ENCODE peak calls at places on chromosomes 16 and 17, in ten cellular contexts. P is CD8-positive, alpha-beta T cell; Y is A549; Z is bronchial epithelial cell; C is AG09309; N is HCT116; G is GM23338; W is breast epithelium; A is ovary; T is cardiac muscle cell. S is an unnamed sample.

GRCh38 chr16:51150159-51150893 is 744 bp downstream of the SALL1 start:
- DNase-seq in P (no peak), Y (no peak), Z (no peak), C (no peak), N (no peak), G (peak; percentile 57), W (no peak), A (no peak), T (peak; percentile 53), S (no peak)

GRCh38 chr16:86432691-86433090 is 77.6 kb upstream of the FOXF1 start:
- DNase-seq in P (no peak), Y (no peak), Z (no peak), C (no peak), N (no peak), G (no peak), W (no peak), A (no peak), T (no peak), S (no peak)

GRCh38 chr16:27703545-27703944 is 153.6 kb downstream of the KATNIP start:
- DNase-seq in P (no peak), Y (no peak), Z (peak; percentile 10), C (no peak), N (no peak), G (no peak), W (no peak), A (no peak), T (no peak), S (no peak)

GRCh38 chr16:86344586-86344871 is 165.8 kb upstream of the FOXF1 start:
- DNase-seq in P (no peak), Y (no peak), Z (no peak), C (no peak), N (no peak), G (no peak), W (no peak), A (no peak), T (no peak), S (no peak)

GRCh38 chr16:67718668-67719047 is 458 bp downstream of the GFOD2 start:
- DNase-seq in P (peak; percentile 10), Y (no peak), Z (no peak), C (no peak), N (no peak), G (peak; percentile 57), W (no peak), A (no peak), T (no peak), S (no peak)

GRCh38 chr17:9284884-9285283 is 263.6 kb downstream of the NTN1 start:
- DNase-seq in P (no peak), Y (no peak), Z (no peak), C (no peak), N (no peak), G (peak; percentile 31), W (no peak), A (no peak), T (no peak), S (no peak)

GRCh38 chr16:77759821-77760220 is 28.5 kb upstream of the VAT1L start:
- DNase-seq in P (no peak), Y (no peak), Z (no peak), C (no peak), N (no peak), G (no peak), W (no peak), A (no peak), T (no peak), S (no peak)

GRCh38 chr17:63423963-63424362 is 22.1 kb downstream of the CYB561 start:
- DNase-seq in P (no peak), Y (no peak), Z (no peak), C (no peak), N (no peak), G (no peak), W (no peak), A (no peak), T (no peak), S (no peak)

GRCh38 chr16:19704321-19705130 is 13.5 kb downstream of the KNOP1 start:
- DNase-seq in P (no peak), Y (peak; percentile 28), Z (peak; percentile 42), C (peak; percentile 59), N (no peak), G (no peak), W (no peak), A (no peak), T (no peak), S (no peak)

GRCh38 chr17:11418367-11418766 is 177.4 kb downstream of the SHISA6 start:
- DNase-seq in P (no peak), Y (no peak), Z (no peak), C (no peak), N (no peak), G (no peak), W (no peak), A (no peak), T (no peak), S (no peak)

GRCh38 chr16:1530883-1531637 is 2.4 kb upstream of the TMEM204 start:
- DNase-seq in P (no peak), Y (no peak), Z (no peak), C (peak; percentile 69), N (no peak), G (no peak), W (peak; percentile 44), A (no peak), T (no peak), S (no peak)

GRCh38 chr17:73121513-73121912 is 29.0 kb upstream of the SLC39A11 start:
- DNase-seq in P (no peak), Y (no peak), Z (no peak), C (no peak), N (no peak), G (no peak), W (no peak), A (no peak), T (no peak), S (no peak)

GRCh38 chr16:15434425-15435215 is at the start of gene BMERB1:
- DNase-seq in P (peak; percentile 39), Y (peak; percentile 77), Z (peak; percentile 36), C (no peak), N (peak; percentile 12), G (peak; percentile 91), W (peak; percentile 23), A (peak; percentile 86), T (peak; percentile 78), S (no peak)

GRCh38 chr16:89471225-89471624 is 19.1 kb downstream of the ANKRD11 start:
- DNase-seq in P (no peak), Y (no peak), Z (peak; percentile 75), C (peak; percentile 29), N (no peak), G (no peak), W (no peak), A (no peak), T (no peak), S (no peak)

GRCh38 chr17:33942414-33942813 is 312.7 kb upstream of the CCL2 start:
- DNase-seq in P (no peak), Y (no peak), Z (no peak), C (no peak), N (no peak), G (no peak), W (no peak), A (no peak), T (no peak), S (no peak)

GRCh38 chr17:76452646-76453430 is at the start of gene UBE2O:
- DNase-seq in P (peak; percentile 95), Y (peak; percentile 94), Z (peak; percentile 59), C (no peak), N (peak; percentile 86), G (peak; percentile 99), W (peak; percentile 64), A (peak; percentile 85), T (peak; percentile 93), S (no peak)
- TF ChIP-seq CTCF in P (peak; percentile 39), Y (peak; percentile 44), Z (peak; percentile 33), C (peak; percentile 43), N (peak; percentile 41), G (peak; percentile 65), W (peak; percentile 47), A (peak; percentile 52), T (peak; percentile 41), S (peak; percentile 71)

DNA sequence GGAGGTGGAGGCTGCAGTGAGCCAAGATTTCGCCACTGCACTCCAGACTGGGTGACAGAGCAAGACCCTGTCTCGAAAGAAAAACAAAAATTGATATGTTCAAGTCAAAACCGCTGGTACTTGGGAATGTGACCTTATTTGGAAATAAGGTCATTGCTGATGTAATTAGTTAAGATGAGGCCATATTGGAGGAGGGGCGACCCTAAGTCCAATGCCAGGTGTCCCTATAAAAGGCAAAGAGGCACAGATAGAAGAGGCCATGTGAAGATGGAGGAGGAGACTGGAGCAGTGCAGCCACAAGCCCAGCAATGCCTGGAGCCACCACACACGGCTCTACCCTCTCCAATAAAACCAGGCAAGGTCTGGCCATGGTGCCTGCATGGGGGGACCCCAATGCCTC is 50.8 kb upstream of the JPH3 start:
- DNase-seq in P (no peak), Y (no peak), Z (no peak), C (no peak), N (no peak), G (no peak), W (no peak), A (no peak), T (no peak), S (no peak)
- H3K4me3 ChIP-seq in P (no peak overlapping the region), Y (no peak overlapping the region), Z (no peak overlapping the region), C (no peak overlapping the region), N (no peak overlapping the region), G (no peak overlapping the region), W (no peak overlapping the region), A (no peak overlapping the region), T (no peak overlapping the region), S (no peak overlapping the region)

GRCh38 chr17:57605734-57606105 is 139.4 kb downstream of the CCDC182 start:
- DNase-seq in P (no peak), Y (no peak), Z (no peak), C (no peak), N (no peak), G (no peak), W (no peak), A (no peak), T (peak; percentile 8), S (no peak)

GRCh38 chr17:57603978-57604377 is 141.1 kb downstream of the CCDC182 start:
- DNase-seq in P (peak; percentile 76), Y (no peak), Z (no peak), C (no peak), N (no peak), G (no peak), W (peak; percentile 32), A (no peak), T (no peak), S (no peak)

GRCh38 chr17:57603541-57603940 is 141.6 kb downstream of the CCDC182 start:
- DNase-seq in P (no peak), Y (no peak), Z (no peak), C (no peak), N (no peak), G (no peak), W (no peak), A (no peak), T (no peak), S (no peak)

GRCh38 chr17:57606111-57606875 is 138.8 kb downstream of the CCDC182 start:
- DNase-seq in P (no peak), Y (no peak), Z (no peak), C (no peak), N (no peak), G (no peak), W (no peak), A (no peak), T (no peak), S (peak; percentile 26)

GRCh38 chr17:57604771-57605733 is 140.0 kb downstream of the CCDC182 start:
- DNase-seq in P (peak; percentile 55), Y (no peak), Z (no peak), C (no peak), N (no peak), G (peak; percentile 27), W (no peak), A (peak; percentile 83), T (peak; percentile 74), S (no peak)
- TF ChIP-seq CTCF in P (no peak), Y (no peak), Z (no peak), C (no peak), N (no peak), G (peak; percentile 41), W (no peak), A (peak; percentile 7), T (no peak), S (no peak)

GRCh38 chr16:84833142-84833495 is 13.3 kb downstream of the CRISPLD2 start:
- DNase-seq in P (no peak), Y (no peak), Z (no peak), C (no peak), N (no peak), G (no peak), W (no peak), A (no peak), T (no peak), S (no peak)
- H3K4me3 ChIP-seq in P (no peak overlapping the region), Y (no peak overlapping the region), Z (no peak overlapping the region), C (no peak overlapping the region), N (no peak overlapping the region), G (no peak overlapping the region), W (no peak overlapping the region), A (peak overlapping the region; percentile 23), T (no peak overlapping the region), S (no peak overlapping the region)